ENCODE peak calls at places on chromosomes 16 and 17, in nine cellular contexts. Z is NCI-H1436, E is psoas muscle, S is pulmonary artery endothelial cell, D is lung, T is 8988T, X is NCI-H748 treated with DMSO at 0.1 percent for 48 hours, G is endothelial cell, L is right atrium auricular region. P is an unnamed sample.

GRCh38 chr16:16067127-16067526 is 117.7 kb downstream of the ABCC1 start:
- DNase-seq in Z (no peak), E (peak), S (no peak), D (no peak), T (no peak), X (no peak), G (no peak), L (no peak), P (no peak)

GRCh38 chr16:21088646-21089538 is 61.8 kb downstream of the DNAH3 start:
- DNase-seq in Z (no peak), E (no peak), S (no peak), D (no peak), T (no peak), X (no peak), G (no peak), L (no peak), P (no peak)

GRCh38 chr16:89071686-89072182 is 21.9 kb upstream of the ACSF3 start:
- DNase-seq in Z (no peak), E (no peak), S (no peak), D (no peak), T (no peak), X (no peak), G (no peak), L (no peak), P (no peak)

GRCh38 chr17:12637015-12637414 is 28.7 kb upstream of the MYOCD start:
- DNase-seq in Z (no peak), E (no peak), S (no peak), D (no peak), T (no peak), X (no peak), G (no peak), L (no peak), P (peak)

GRCh38 chr16:49585143-49585542 is 211.5 kb downstream of the C16orf78 start:
- DNase-seq in Z (no peak), E (no peak), S (no peak), D (no peak), T (no peak), X (no peak), G (no peak), L (no peak), P (no peak)

GRCh38 chr17:19003543-19003965 is 1.0 kb downstream of the FAM83G start:
- DNase-seq in Z (no peak), E (no peak), S (no peak), D (no peak), T (no peak), X (no peak), G (no peak), L (no peak), P (no peak)

GRCh38 chr17:68601565-68602266 is 549 bp upstream of the FAM20A start:
- DNase-seq in Z (no peak), E (peak), S (no peak), D (no peak), T (no peak), X (no peak), G (no peak), L (no peak), P (no peak)

GRCh38 chr16:15810411-15810810 is 46.4 kb downstream of the MYH11 start:
- DNase-seq in Z (no peak), E (no peak), S (no peak), D (no peak), T (no peak), X (no peak), G (no peak), L (no peak), P (no peak)